ENCODE peak calls at places on chromosomes 6 and 20, in four cellular contexts. One of them, this sample, is unnamed.

GRCh38 chr6:169975701-169976100 is 224.3 kb downstream of the ERMARD start:
- DNase-seq in HepG2: no peak
- DNase-seq in GM12878: no peak
- DNase-seq in GM12892: no peak
- DNase-seq in this sample: no peak

GRCh38 chr20:2698912-2699311 is 6.3 kb downstream of the EBF4 start:
- DNase-seq in GM12878: no peak
- DNase-seq in GM12892: no peak
- DNase-seq in HepG2: no peak
- DNase-seq in this sample: no peak

GRCh38 chr6:128239898-128240509 is 280.4 kb downstream of the PTPRK start:
- DNase-seq in HepG2: no peak
- DNase-seq in GM12892: no peak
- DNase-seq in GM12878: peak
- DNase-seq in this sample: no peak

GRCh38 chr20:19964289-19965263 is 52.6 kb upstream of the NAA20 start:
- DNase-seq in GM12878: no peak
- DNase-seq in GM12892: no peak
- DNase-seq in HepG2: peak
- DNase-seq in this sample: no peak

GRCh38 chr20:64106981-64107735 is at the start of gene NPBWR2:
- DNase-seq in HepG2: no peak
- DNase-seq in GM12892: no peak
- DNase-seq in GM12878: no peak
- DNase-seq in this sample: no peak

GRCh38 chr20:61727761-61728160 is 337.9 kb downstream of the TAF4 start:
- DNase-seq in GM12878: no peak
- DNase-seq in GM12892: no peak
- DNase-seq in HepG2: no peak
- DNase-seq in this sample: no peak

GRCh38 chr6:105711216-105711615 is 308.3 kb upstream of the PREP start:
- DNase-seq in GM12892: no peak
- DNase-seq in HepG2: no peak
- DNase-seq in GM12878: no peak
- DNase-seq in this sample: no peak

GRCh38 chr20:44284032-44284431 is 27.0 kb downstream of the FITM2 start:
- DNase-seq in GM12892: no peak
- DNase-seq in HepG2: no peak
- DNase-seq in GM12878: no peak
- DNase-seq in this sample: no peak

GRCh38 chr6:33812669-33813068 is 8.9 kb upstream of the MLN start:
- DNase-seq in GM12878: no peak
- DNase-seq in GM12892: peak
- DNase-seq in HepG2: peak
- DNase-seq in this sample: peak

GRCh38 chr6:169841907-169842606 is 90.6 kb downstream of the ERMARD start:
- DNase-seq in HepG2: no peak
- DNase-seq in GM12892: no peak
- DNase-seq in GM12878: no peak
- DNase-seq in this sample: no peak

GRCh38 chr6:37675606-37676005 is 22.1 kb downstream of the MDGA1 start:
- DNase-seq in GM12892: no peak
- DNase-seq in HepG2: no peak
- DNase-seq in GM12878: no peak
- DNase-seq in this sample: no peak

GRCh38 chr6:113352029-113352801 is 504.9 kb upstream of the MARCKS start:
- DNase-seq in GM12892: no peak
- DNase-seq in GM12878: no peak
- DNase-seq in HepG2: peak
- DNase-seq in this sample: no peak

GRCh38 chr6:126030045-126030444 is 43.7 kb downstream of the TRMT11 start:
- DNase-seq in HepG2: no peak
- DNase-seq in GM12892: no peak
- DNase-seq in GM12878: no peak
- DNase-seq in this sample: no peak

GRCh38 chr6:292506-293184 is 358 bp downstream of the DUSP22 start:
- DNase-seq in GM12878: peak
- DNase-seq in GM12892: peak
- DNase-seq in HepG2: peak
- DNase-seq in this sample: peak

GRCh38 chr6:96947055-96947454 is 22.5 kb downstream of the KLHL32 start:
- DNase-seq in GM12892: no peak
- DNase-seq in HepG2: no peak
- DNase-seq in GM12878: peak
- DNase-seq in this sample: no peak

GRCh38 chr6:126773122-126773805 is 345.2 kb upstream of the RSPO3 start:
- DNase-seq in GM12878: no peak
- DNase-seq in HepG2: no peak
- DNase-seq in GM12892: no peak
- DNase-seq in this sample: no peak

GRCh38 chr6:142756215-142756630 is 188.8 kb downstream of the HIVEP2 start:
- DNase-seq in GM12878: no peak
- DNase-seq in GM12892: no peak
- DNase-seq in HepG2: peak
- DNase-seq in this sample: no peak

GRCh38 chr6:41427642-41428401 is 92.4 kb downstream of the NCR2 start:
- DNase-seq in GM12892: no peak
- DNase-seq in HepG2: peak
- DNase-seq in GM12878: no peak
- DNase-seq in this sample: no peak

GRCh38 chr6:138493413-138493812 is 5.9 kb downstream of the NHSL1 start:
- DNase-seq in HepG2: no peak
- DNase-seq in GM12892: no peak
- DNase-seq in GM12878: no peak
- DNase-seq in this sample: no peak

GRCh38 chr6:81031429-81031828 is 721.1 kb downstream of the TENT5A start:
- DNase-seq in GM12892: no peak
- DNase-seq in HepG2: no peak
- DNase-seq in GM12878: no peak
- DNase-seq in this sample: no peak

GRCh38 chr6:109186012-109186411 is 90.7 kb downstream of the CEP57L1 start:
- DNase-seq in HepG2: no peak
- DNase-seq in GM12892: no peak
- DNase-seq in GM12878: no peak
- DNase-seq in this sample: no peak
- TF ChIP-seq POLR2A in HepG2: no peak
- TF ChIP-seq POLR2A in GM12892: no peak
- TF ChIP-seq POLR2A in GM12878: no peak
- TF ChIP-seq POLR2A in this sample: no peak

GRCh38 chr6:129498950-129499870 is 210.8 kb downstream of the ARHGAP18 start:
- DNase-seq in HepG2: peak
- DNase-seq in GM12892: no peak
- DNase-seq in GM12878: no peak
- DNase-seq in this sample: no peak

GRCh38 chr6:129502261-129502660 is 207.7 kb downstream of the ARHGAP18 start:
- DNase-seq in GM12878: no peak
- DNase-seq in HepG2: no peak
- DNase-seq in GM12892: no peak
- DNase-seq in this sample: no peak

GRCh38 chr6:129500958-129501381 is 209.0 kb downstream of the ARHGAP18 start:
- DNase-seq in HepG2: peak
- DNase-seq in GM12892: no peak
- DNase-seq in GM12878: no peak
- DNase-seq in this sample: no peak

GRCh38 chr6:129499871-129500219 is 210.1 kb downstream of the ARHGAP18 start:
- DNase-seq in GM12892: no peak
- DNase-seq in HepG2: no peak
- DNase-seq in GM12878: no peak
- DNase-seq in this sample: no peak

GRCh38 chr6:129501401-129502051 is 208.5 kb downstream of the ARHGAP18 start:
- DNase-seq in HepG2: peak
- DNase-seq in GM12892: no peak
- DNase-seq in GM12878: no peak
- DNase-seq in this sample: no peak
- TF ChIP-seq POLR2AphosphoS5 in HepG2: no peak
- TF ChIP-seq POLR2AphosphoS5 in GM12892: no peak
- TF ChIP-seq POLR2AphosphoS5 in GM12878: no peak
- TF ChIP-seq POLR2AphosphoS5 in this sample: no peak

DNA sequence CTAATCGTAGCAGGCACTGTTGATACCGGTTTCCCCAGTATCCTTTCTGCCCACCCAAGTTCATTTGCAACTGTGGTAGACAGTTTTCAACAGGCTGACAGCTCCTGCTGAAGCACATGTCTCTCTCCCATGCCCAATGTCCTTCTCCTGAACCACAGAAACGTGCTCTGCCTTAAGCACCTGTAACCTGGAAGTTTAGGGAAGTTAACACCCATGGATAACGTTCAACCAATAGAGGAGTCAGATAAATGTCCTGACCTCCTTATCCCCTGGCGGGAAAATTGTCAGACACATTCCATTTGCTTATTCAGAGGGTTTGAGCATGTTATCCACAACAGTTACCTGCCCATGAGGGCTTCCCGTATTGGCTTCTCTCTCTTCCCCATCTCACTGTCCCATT is 29.8 kb upstream of the MOCS1 start:
- DNase-seq in HepG2: no peak
- DNase-seq in GM12878: no peak
- DNase-seq in GM12892: no peak
- DNase-seq in this sample: no peak
- TF ChIP-seq TAF1 in HepG2: no peak
- TF ChIP-seq TAF1 in GM12878: no peak
- TF ChIP-seq TAF1 in GM12892: no peak
- TF ChIP-seq TAF1 in this sample: no peak

DNA sequence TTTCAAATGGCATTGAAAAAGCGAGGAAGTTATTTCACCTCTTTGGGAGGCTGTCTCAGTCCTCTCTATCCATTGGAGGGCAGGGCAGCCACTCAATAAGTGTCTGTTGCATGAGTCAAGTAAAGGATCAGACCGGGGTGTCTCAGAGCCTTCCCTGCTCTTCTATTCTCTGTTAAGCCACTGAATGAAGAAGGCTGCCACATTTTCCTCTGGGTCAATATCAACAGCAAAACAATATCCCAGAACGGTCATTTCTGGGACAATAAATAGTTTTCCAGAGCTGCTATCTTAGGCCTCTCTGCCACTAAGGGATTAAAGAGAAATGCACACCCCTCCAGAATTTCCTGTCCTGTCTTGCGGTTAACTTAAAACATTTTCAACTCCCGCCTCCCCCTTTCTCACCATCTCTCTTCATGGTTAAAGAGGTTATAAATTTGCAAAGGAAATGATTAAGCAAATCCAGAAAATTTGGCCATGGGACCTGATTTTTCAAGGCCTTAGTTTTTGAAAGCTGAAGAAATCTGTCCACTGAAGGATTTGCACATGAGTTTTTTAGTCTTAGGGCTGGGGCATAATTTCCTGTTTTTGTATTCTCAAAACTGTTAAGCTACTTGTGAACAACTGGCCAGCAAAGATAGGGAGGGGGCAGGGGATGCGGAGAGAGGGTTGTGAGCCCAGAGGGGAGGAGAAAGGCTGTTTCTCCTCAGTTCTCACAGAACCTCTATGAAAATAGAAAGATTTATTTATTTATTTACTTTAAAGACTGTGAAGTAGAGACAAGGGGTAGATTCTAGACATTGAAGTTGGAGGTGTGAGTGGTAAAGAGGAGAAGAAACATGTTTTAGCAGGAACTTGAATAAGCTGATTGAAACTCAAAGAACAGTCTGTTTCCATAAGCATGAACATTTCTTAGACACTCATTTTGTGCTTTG is 135.7 kb downstream of the BCAS1 start:
- DNase-seq in GM12878: no peak
- DNase-seq in HepG2: no peak
- DNase-seq in GM12892: no peak
- DNase-seq in this sample: no peak
- TF ChIP-seq POLR2A in GM12878: peak
- TF ChIP-seq POLR2A in HepG2: no peak
- TF ChIP-seq POLR2A in GM12892: no peak
- TF ChIP-seq POLR2A in this sample: no peak

GRCh38 chr6:26115226-26115625 is 28.0 kb downstream of the HFE start:
- DNase-seq in HepG2: no peak
- DNase-seq in GM12892: no peak
- DNase-seq in GM12878: no peak
- DNase-seq in this sample: no peak
- TF ChIP-seq POLR2AphosphoS5 in HepG2: no peak
- TF ChIP-seq POLR2AphosphoS5 in GM12892: no peak
- TF ChIP-seq POLR2AphosphoS5 in GM12878: no peak
- TF ChIP-seq POLR2AphosphoS5 in this sample: no peak

GRCh38 chr6:3506195-3506594 is 49.3 kb upstream of the SLC22A23 start:
- DNase-seq in GM12892: no peak
- DNase-seq in HepG2: peak
- DNase-seq in GM12878: no peak
- DNase-seq in this sample: no peak
- TF ChIP-seq TAF1 in GM12892: no peak
- TF ChIP-seq TAF1 in HepG2: no peak
- TF ChIP-seq TAF1 in GM12878: no peak
- TF ChIP-seq TAF1 in this sample: no peak

DNA sequence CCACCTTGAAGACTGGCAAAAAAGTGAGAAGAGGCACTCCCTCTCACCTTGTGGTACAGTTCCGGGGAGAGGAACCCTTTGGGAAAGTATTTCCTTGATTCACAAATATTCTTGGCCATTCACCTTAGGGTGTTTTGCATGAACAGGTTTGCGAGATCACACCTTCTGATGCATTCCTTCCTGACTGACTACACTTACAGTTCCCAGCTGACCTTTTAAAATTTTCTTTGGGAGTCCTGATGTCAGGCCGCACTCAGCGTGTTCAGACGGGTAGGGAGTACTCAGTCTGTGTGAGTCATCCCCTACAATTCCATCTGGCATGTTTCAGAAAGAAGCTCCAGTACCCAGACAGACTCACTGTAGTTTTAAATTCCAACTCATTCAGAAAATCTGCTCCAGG is 1.7 kb downstream of the ADGRF4 start:
- DNase-seq in GM12878: no peak
- DNase-seq in HepG2: no peak
- DNase-seq in GM12892: no peak
- DNase-seq in this sample: no peak
- TF ChIP-seq POLR2A in GM12878: no peak
- TF ChIP-seq POLR2A in HepG2: no peak
- TF ChIP-seq POLR2A in GM12892: no peak
- TF ChIP-seq POLR2A in this sample: no peak

DNA sequence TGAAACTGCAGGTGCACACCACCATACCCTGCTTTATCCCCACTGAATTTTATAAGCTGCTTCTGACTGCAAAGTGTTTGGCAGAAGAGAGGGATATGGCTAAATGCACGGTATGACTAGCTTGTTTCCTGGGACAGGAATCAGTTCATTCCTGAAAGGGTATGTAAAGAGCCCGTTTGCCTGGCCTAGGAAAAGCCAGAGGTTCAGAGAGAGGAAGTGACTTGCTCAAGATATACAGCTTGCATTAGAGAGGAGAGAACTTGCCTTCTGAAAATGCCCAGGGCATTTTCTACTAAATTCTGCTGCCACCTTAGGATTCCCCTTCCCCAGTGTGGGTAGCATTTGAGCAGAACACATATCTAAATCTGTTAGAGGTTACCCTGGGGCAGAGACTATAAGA is 683 bp upstream of the GCNT2 start:
- DNase-seq in GM12892: no peak
- DNase-seq in HepG2: peak
- DNase-seq in GM12878: no peak
- DNase-seq in this sample: no peak
- TF ChIP-seq POLR2AphosphoS5 in GM12892: no peak
- TF ChIP-seq POLR2AphosphoS5 in HepG2: no peak
- TF ChIP-seq POLR2AphosphoS5 in GM12878: no peak
- TF ChIP-seq POLR2AphosphoS5 in this sample: no peak

DNA sequence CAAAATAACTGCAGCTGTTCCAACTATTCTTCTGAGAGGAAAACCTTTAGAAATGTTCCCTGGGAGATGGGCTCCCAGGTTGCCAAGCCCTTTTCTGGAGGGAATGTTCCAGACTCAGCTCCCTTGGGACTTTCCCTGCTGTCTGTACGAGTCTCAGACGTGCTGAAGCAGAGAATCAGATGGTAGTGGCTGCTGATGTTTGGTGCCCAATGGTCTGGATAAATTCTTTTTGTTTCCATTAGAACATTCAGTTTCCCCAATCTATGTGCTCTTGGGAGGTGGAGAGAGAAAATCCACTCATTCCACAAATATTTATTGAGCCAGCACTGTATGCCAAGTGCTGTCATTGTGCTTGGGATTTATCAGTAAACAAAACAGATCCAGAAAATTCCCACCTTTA is 40.0 kb downstream of the SNHG17 start:
- DNase-seq in GM12892: no peak
- DNase-seq in GM12878: no peak
- DNase-seq in HepG2: no peak
- DNase-seq in this sample: no peak
- TF ChIP-seq TAF1 in GM12892: no peak
- TF ChIP-seq TAF1 in GM12878: no peak
- TF ChIP-seq TAF1 in HepG2: no peak
- TF ChIP-seq TAF1 in this sample: no peak